ENCODE peak calls at places on chromosomes 13 and 19, in eight cellular contexts. E is cardiac muscle cell, H is HCT116, C is upper lobe of left lung, J is aorta, P is colonic mucosa, I is kidney epithelial cell, Y is tibial artery. V is an unnamed sample.

GRCh38 chr13:75633285-75633684 is 2.8 kb upstream of the LMO7 start:
- DNase-seq in I (no peak), H (no peak), Y (no peak), J (no peak), C (no peak), P (no peak), E (no peak), V (no peak)

GRCh38 chr13:79311456-79311855 is 94.6 kb downstream of the RBM26 start:
- DNase-seq in I (no peak), Y (no peak), P (no peak), C (no peak), E (no peak), J (no peak), H (no peak), V (no peak)

GRCh38 chr13:34207334-34207733 is 389.4 kb downstream of the RFC3 start:
- DNase-seq in E (peak), J (peak), Y (no peak), H (no peak), P (no peak), C (no peak), I (no peak), V (no peak)

GRCh38 chr19:1373534-1374249 is 10.0 kb upstream of the NDUFS7 start:
- DNase-seq in P (no peak), C (no peak), H (no peak), I (no peak), E (peak), J (no peak), Y (no peak), V (no peak)

GRCh38 chr13:113920606-113921306 is 53.1 kb downstream of the C13orf46 start:
- DNase-seq in H (no peak), Y (peak), P (no peak), C (peak), I (no peak), E (no peak), J (no peak), V (no peak)

GRCh38 chr19:42255766-42256750 is 1.1 kb upstream of the ERF start:
- DNase-seq in P (peak), I (no peak), E (peak), J (peak), Y (peak), C (no peak), H (no peak), V (no peak)

GRCh38 chr13:40796649-40797048 is 7.2 kb downstream of the SLC25A15 start:
- DNase-seq in C (no peak), P (no peak), Y (no peak), H (no peak), I (no peak), J (no peak), E (no peak), V (no peak)

GRCh38 chr19:5827891-5828660 is 11.4 kb downstream of the FUT6 start:
- DNase-seq in H (peak), P (peak), I (peak), C (peak), Y (peak), J (peak), E (peak), V (peak)

GRCh38 chr19:55684946-55685681 is 10.1 kb downstream of the EPN1 start:
- DNase-seq in Y (no peak), E (no peak), I (no peak), P (no peak), H (no peak), C (no peak), J (peak), V (no peak)
- H3K4me3 ChIP-seq in Y (no peak), E (no peak), I (no peak), P (no peak), H (no peak), C (no peak), J (no peak), V (no peak)

GRCh38 chr13:62019858-62020257 is 604.2 kb upstream of the PCDH20 start:
- DNase-seq in J (no peak), I (no peak), Y (no peak), C (no peak), H (no peak), E (no peak), P (no peak), V (no peak)

GRCh38 chr13:62014299-62014698 is 598.6 kb upstream of the PCDH20 start:
- DNase-seq in H (peak), E (peak), Y (no peak), C (no peak), P (no peak), J (no peak), I (no peak), V (no peak)
- H3K4me3 ChIP-seq in H (no peak), E (no peak), Y (no peak), C (no peak), P (no peak), J (no peak), I (peak), V (no peak)

GRCh38 chr19:51702103-51702753 is 9.1 kb downstream of the SPACA6 start:
- DNase-seq in Y (peak), H (no peak), E (peak), J (peak), C (peak), I (no peak), P (peak), V (no peak)
- H3K4me3 ChIP-seq in Y (no peak), H (no peak), E (no peak), J (no peak), C (peak), I (no peak), P (peak), V (no peak)

GRCh38 chr13:28013482-28013881 is 25.0 kb upstream of the URAD start:
- DNase-seq in E (no peak), C (no peak), Y (no peak), P (no peak), I (no peak), J (no peak), H (no peak), V (no peak)

GRCh38 chr13:28012383-28012782 is 23.9 kb upstream of the URAD start:
- DNase-seq in H (no peak), Y (no peak), E (no peak), J (no peak), P (no peak), I (no peak), C (no peak), V (no peak)

DNA sequence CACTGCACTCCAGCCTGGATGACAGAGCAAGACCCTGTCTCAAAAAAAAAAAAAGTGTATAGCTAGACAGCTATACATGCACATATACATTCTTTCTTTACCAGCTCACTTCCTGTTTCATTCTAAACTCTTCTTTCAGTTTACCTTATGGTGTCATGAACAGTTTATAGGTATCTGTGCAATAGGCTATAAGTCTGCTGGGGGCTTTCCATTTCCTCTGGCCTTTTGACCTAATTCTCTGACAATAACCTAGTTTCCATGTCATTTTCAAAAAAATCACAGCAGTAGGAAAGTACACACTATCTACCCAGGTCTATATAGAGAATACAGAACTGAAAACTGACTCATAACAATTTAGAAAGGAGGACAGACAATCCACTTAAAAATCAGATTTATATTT is 24.4 kb upstream of the URAD start:
- DNase-seq in Y (no peak), H (no peak), C (no peak), E (no peak), I (no peak), P (no peak), J (no peak), V (no peak)
- H3K4me3 ChIP-seq in Y (no peak), H (no peak), C (no peak), E (no peak), I (no peak), P (no peak), J (no peak), V (no peak)

DNA sequence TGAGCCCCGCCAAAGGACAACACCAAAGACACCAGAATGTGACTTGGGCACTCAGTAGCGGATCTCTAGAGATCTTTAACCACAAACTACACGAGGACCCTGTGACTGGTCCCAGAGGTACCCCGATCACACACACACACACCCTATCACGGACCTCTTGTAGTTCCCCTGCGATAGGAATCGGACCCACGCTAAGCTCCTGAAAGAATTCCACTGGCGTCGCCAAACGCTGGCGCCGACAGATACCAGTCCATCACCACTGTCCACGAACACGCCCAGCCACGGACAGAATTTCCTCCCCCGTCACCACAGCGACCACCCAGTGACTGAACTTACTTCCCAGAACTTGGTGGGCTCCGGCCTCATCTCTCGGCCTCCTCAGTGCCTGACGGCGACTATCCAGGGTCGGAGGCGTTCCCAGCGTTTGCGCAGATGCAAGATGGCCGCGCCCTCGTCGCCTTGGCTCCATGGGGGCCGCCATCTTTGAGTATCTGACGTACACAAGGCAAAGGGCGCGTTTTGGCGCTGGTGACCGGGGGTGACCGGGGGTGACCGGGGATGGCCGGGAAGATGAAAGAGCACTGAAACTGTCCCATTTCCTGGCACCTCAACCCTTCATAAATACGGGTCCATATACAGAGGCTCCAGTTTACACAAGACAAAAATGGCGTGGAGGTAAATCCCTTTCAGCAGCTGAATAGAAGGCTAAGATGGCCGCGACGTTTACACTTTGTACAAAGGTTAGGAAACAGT is at the start of gene ZNF615:
- DNase-seq in P (peak), E (peak), C (peak), Y (peak), J (peak), I (peak), H (peak), V (peak)
- H3K4me3 ChIP-seq in P (peak), E (peak), C (peak), Y (peak), J (peak), I (peak), H (peak), V (peak)

GRCh38 chr19:18790566-18791314 is at the start of gene COMP:
- DNase-seq in Y (no peak), C (no peak), J (peak), H (no peak), E (no peak), P (no peak), I (no peak), V (no peak)
- H3K4me3 ChIP-seq in Y (peak), C (peak), J (no peak), H (no peak), E (no peak), P (no peak), I (no peak), V (peak)

DNA sequence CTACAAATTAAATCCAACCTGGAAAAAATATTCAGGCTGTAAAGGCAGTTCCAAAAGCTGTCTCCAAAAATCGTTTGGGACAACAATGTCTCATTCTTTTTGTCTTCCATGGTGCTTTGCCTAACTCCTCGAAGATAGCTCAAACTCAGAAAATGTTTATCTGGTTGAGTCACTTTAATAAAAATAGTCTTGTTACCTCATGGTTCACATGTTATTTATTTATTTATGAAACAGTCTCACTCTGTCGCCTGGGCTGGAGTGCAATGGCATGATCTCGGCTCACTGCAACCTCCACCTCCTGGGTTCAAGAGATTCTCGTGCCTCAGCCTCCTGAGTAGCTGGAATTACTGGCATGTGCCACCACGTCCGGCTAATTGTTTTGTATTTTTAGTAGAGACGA is 4.9 kb upstream of the BRD4 start:
- DNase-seq in Y (peak), P (no peak), C (no peak), E (no peak), I (no peak), J (no peak), H (no peak), V (no peak)
- H3K4me3 ChIP-seq in Y (no peak), P (no peak), C (no peak), E (no peak), I (no peak), J (no peak), H (no peak), V (no peak)

GRCh38 chr13:111789011-111789410 is 277.9 kb upstream of the SOX1 start:
- DNase-seq in J (peak), H (no peak), I (no peak), P (no peak), Y (no peak), C (no peak), E (no peak), V (no peak)
- H3K4me3 ChIP-seq in J (no peak), H (no peak), I (no peak), P (no peak), Y (no peak), C (no peak), E (no peak), V (no peak)

GRCh38 chr13:20033486-20033885 is 75.0 kb downstream of the ZMYM2 start:
- DNase-seq in P (no peak), J (no peak), H (no peak), I (no peak), E (no peak), C (no peak), Y (no peak), V (no peak)

GRCh38 chr13:20037908-20038307 is 79.4 kb downstream of the ZMYM2 start:
- DNase-seq in Y (no peak), H (no peak), I (no peak), E (no peak), P (no peak), J (no peak), C (no peak), V (no peak)

DNA sequence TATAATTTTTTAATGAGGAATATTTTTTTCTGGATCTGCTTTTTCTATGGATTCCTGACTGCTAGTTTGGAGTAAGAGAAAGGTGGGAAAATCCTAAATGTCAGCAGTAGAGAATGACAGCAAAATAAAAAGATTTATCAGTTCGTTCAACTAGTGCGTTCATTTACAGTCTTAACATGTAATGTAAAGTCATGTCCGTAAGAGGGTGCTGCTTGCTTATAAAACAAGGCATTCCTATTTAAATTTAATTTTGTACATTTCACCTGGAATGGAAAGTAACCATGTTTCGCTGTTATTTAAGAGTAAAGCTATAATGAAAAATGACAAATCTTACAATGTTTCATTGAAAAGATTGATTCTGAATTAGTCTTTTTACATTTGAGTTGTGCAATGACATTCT is 76.6 kb downstream of the ZMYM2 start:
- DNase-seq in J (no peak), Y (no peak), E (no peak), P (no peak), C (no peak), H (no peak), I (no peak), V (no peak)
- H3K4me3 ChIP-seq in J (no peak), Y (no peak), E (no peak), P (no peak), C (no peak), H (no peak), I (no peak), V (no peak)

V was measured in LNCaP clone FGC.